ENCODE peak calls at places on chromosomes 6 and 20, in eight cellular contexts. Y, L, B, J, Z, X, U and I are unnamed samples.

GRCh38 chr6:107800564-107801164 is 23.4 kb downstream of the SCML4 start:
- DNase-seq in Y (no peak), L (no peak), B (no peak), J (no peak), Z (no peak), X (no peak), U (no peak), I (no peak)

GRCh38 chr20:3915691-3916090 is 26.5 kb downstream of the PANK2 start:
- DNase-seq in Y (no peak), L (no peak), B (no peak), J (no peak), Z (no peak), X (no peak), U (no peak), I (no peak)

GRCh38 chr20:40990542-40991120 is 38.0 kb upstream of the TOP1 start:
- DNase-seq in Y (peak; percentile 85), L (peak; percentile 64), B (peak; percentile 82), J (peak; percentile 83), Z (no peak), X (peak; percentile 72), U (peak; percentile 89), I (peak; percentile 79)

GRCh38 chr20:17875106-17875980 is 93.3 kb downstream of the SNX5 start:
- DNase-seq in Y (no peak), L (no peak), B (no peak), J (peak; percentile 89), Z (no peak), X (peak; percentile 49), U (no peak), I (peak; percentile 96)

GRCh38 chr20:50037123-50037522 is 54.3 kb downstream of the SNAI1 start:
- DNase-seq in Y (no peak), L (no peak), B (no peak), J (no peak), Z (no peak), X (no peak), U (no peak), I (no peak)

GRCh38 chr20:42204261-42204660 is 586.1 kb upstream of the CHD6 start:
- DNase-seq in Y (no peak), L (no peak), B (no peak), J (no peak), Z (no peak), X (peak; percentile 8), U (no peak), I (no peak)

GRCh38 chr20:483791-484644 is 21.7 kb upstream of the TBC1D20 start:
- DNase-seq in Y (no peak), L (no peak), B (no peak), J (no peak), Z (no peak), X (no peak), U (no peak), I (no peak)

GRCh38 chr6:141307309-141307998 is 825.3 kb upstream of the GJE1 start:
- DNase-seq in Y (peak; percentile 30), L (no peak), B (no peak), J (no peak), Z (no peak), X (no peak), U (no peak), I (no peak)

GRCh38 chr6:43174263-43175112 is 3.4 kb downstream of the SRF start:
- DNase-seq in Y (peak; percentile 98), L (peak; percentile 92), B (peak; percentile 99), J (peak; percentile 96), Z (peak; percentile 90), X (peak; percentile 97), U (peak; percentile 99), I (peak; percentile 96)

GRCh38 chr6:126888727-126889725 is 229.4 kb upstream of the RSPO3 start:
- DNase-seq in Y (no peak), L (no peak), B (no peak), J (no peak), Z (no peak), X (no peak), U (no peak), I (no peak)

GRCh38 chr6:36701401-36701991 is 3.9 kb downstream of the RAB44 start:
- DNase-seq in Y (peak; percentile 23), L (no peak), B (no peak), J (peak; percentile 45), Z (no peak), X (no peak), U (no peak), I (no peak)

GRCh38 chr6:14286634-14287428 is 169.3 kb downstream of the CD83 start:
- DNase-seq in Y (no peak), L (no peak), B (no peak), J (no peak), Z (no peak), X (no peak), U (no peak), I (no peak)

GRCh38 chr6:135932651-135933050 is 81.2 kb downstream of the PDE7B start:
- DNase-seq in Y (no peak), L (no peak), B (no peak), J (no peak), Z (no peak), X (no peak), U (no peak), I (no peak)

GRCh38 chr6:150915868-150916267 is 50.4 kb downstream of the MTHFD1L start:
- DNase-seq in Y (no peak), L (no peak), B (no peak), J (no peak), Z (no peak), X (no peak), U (no peak), I (no peak)

GRCh38 chr6:16803294-16804006 is 42.2 kb upstream of the ATXN1 start:
- DNase-seq in Y (no peak), L (no peak), B (peak; percentile 91), J (no peak), Z (peak; percentile 74), X (peak; percentile 65), U (peak; percentile 80), I (no peak)

GRCh38 chr6:136823128-136823660 is 802 bp downstream of the PEX7 start:
- DNase-seq in Y (no peak), L (no peak), B (no peak), J (no peak), Z (no peak), X (no peak), U (no peak), I (no peak)

GRCh38 chr6:22929228-22929627 is 359.9 kb downstream of the HDGFL1 start:
- DNase-seq in Y (no peak), L (no peak), B (no peak), J (no peak), Z (no peak), X (no peak), U (no peak), I (no peak)

GRCh38 chr6:116447496-116448011 is 13.6 kb upstream of the CALHM6 start:
- DNase-seq in Y (no peak), L (no peak), B (no peak), J (no peak), Z (no peak), X (no peak), U (peak; percentile 94), I (no peak)

GRCh38 chr6:161048636-161049035 is 57.1 kb downstream of the MAP3K4 start:
- DNase-seq in Y (no peak), L (no peak), B (no peak), J (no peak), Z (no peak), X (no peak), U (peak; percentile 70), I (no peak)

GRCh38 chr6:148335582-148335981 is 7.1 kb upstream of the SASH1 start:
- DNase-seq in Y (no peak), L (no peak), B (no peak), J (no peak), Z (no peak), X (no peak), U (peak; percentile 27), I (no peak)

GRCh38 chr6:152094992-152095592 is 287.6 kb downstream of the ESR1 start:
- DNase-seq in Y (peak; percentile 61), L (no peak), B (no peak), J (no peak), Z (no peak), X (no peak), U (peak; percentile 99), I (no peak)

GRCh38 chr6:160137989-160138835 is 16.6 kb downstream of the SLC22A1 start:
- DNase-seq in Y (peak; percentile 86), L (peak; percentile 68), B (peak; percentile 26), J (peak; percentile 64), Z (no peak), X (peak; percentile 13), U (peak; percentile 63), I (peak; percentile 30)

GRCh38 chr6:30981942-30982772 is 1.4 kb upstream of the MUC21 start:
- DNase-seq in Y (no peak), L (no peak), B (no peak), J (no peak), Z (no peak), X (no peak), U (peak; percentile 58), I (no peak)